ENCODE peak calls at places on chromosomes 1 and 21, in four cellular contexts. O is GM04504, I is pons, S is amygdala. B is an unnamed sample.

GRCh38 chr21:36178349-36178748 is 21.7 kb downstream of the DOP1B start:
- DNase-seq in O (no peak), I (no peak), S (no peak), B (no peak)

GRCh38 chr1:173669491-173669941 is at the start of gene ANKRD45:
- DNase-seq in O (no peak), I (no peak), S (peak), B (no peak)

GRCh38 chr21:39575778-39576177 is 37.0 kb upstream of the B3GALT5 start:
- DNase-seq in O (no peak), I (no peak), S (no peak), B (no peak)

GRCh38 chr1:99737016-99737415 is 29.4 kb downstream of the FRRS1 start:
- DNase-seq in O (peak), I (peak), S (peak), B (no peak)

GRCh38 chr1:94591791-94592565 is 50.4 kb upstream of the F3 start:
- DNase-seq in O (no peak), I (peak), S (peak), B (no peak)

GRCh38 chr1:202589190-202589680 is 121.0 kb downstream of the SYT2 start:
- DNase-seq in O (peak), I (no peak), S (no peak), B (peak)

GRCh38 chr1:79646885-79647284 is 640.4 kb upstream of the ADGRL4 start:
- DNase-seq in O (no peak), I (no peak), S (no peak), B (no peak)

GRCh38 chr1:181208967-181209366 is 120.5 kb downstream of the IER5 start:
- DNase-seq in O (no peak), I (no peak), S (no peak), B (no peak)

GRCh38 chr1:8987881-8988617 is 38.2 kb downstream of the SLC2A7 start:
- DNase-seq in O (peak), I (peak), S (no peak), B (no peak)

GRCh38 chr1:198024782-198025181 is 107.6 kb downstream of the LHX9 start:
- DNase-seq in O (no peak), I (no peak), S (no peak), B (peak)

B was measured in skeletal muscle cell.